ENCODE peak calls at places on chromosomes 11 and 22, in five cellular contexts. One of them, this sample, is unnamed.

GRCh38 chr11:30605036-30605435 is 18.9 kb upstream of the MPPED2 start:
- DNase-seq in neuronal stem cell: no peak
- DNase-seq in H9: no peak
- DNase-seq in H1: no peak
- DNase-seq in mesenchymal stem cell: no peak
- DNase-seq in this sample: no peak

GRCh38 chr22:32706149-32706548 is 95.4 kb upstream of the TIMP3 start:
- DNase-seq in neuronal stem cell: no peak
- DNase-seq in H9: no peak
- DNase-seq in H1: no peak
- DNase-seq in mesenchymal stem cell: peak
- DNase-seq in this sample: peak

GRCh38 chr11:122105009-122105828 is 10.8 kb downstream of the BLID start:
- DNase-seq in neuronal stem cell: no peak
- DNase-seq in H9: peak
- DNase-seq in H1: no peak
- DNase-seq in mesenchymal stem cell: no peak
- DNase-seq in this sample: no peak

GRCh38 chr22:43152355-43153071 is 1.2 kb downstream of the TSPO start:
- DNase-seq in neuronal stem cell: no peak
- DNase-seq in H9: no peak
- DNase-seq in H1: no peak
- DNase-seq in mesenchymal stem cell: peak
- DNase-seq in this sample: no peak

GRCh38 chr11:35237860-35238715 is 99.1 kb downstream of the CD44 start:
- DNase-seq in neuronal stem cell: peak
- DNase-seq in H9: peak
- DNase-seq in H1: peak
- DNase-seq in mesenchymal stem cell: no peak
- DNase-seq in this sample: peak

GRCh38 chr11:128802358-128802981 is 64.6 kb downstream of the KCNJ1 start:
- DNase-seq in neuronal stem cell: peak
- DNase-seq in H9: peak
- DNase-seq in H1: no peak
- DNase-seq in mesenchymal stem cell: peak
- DNase-seq in this sample: peak

GRCh38 chr22:49765951-49766350 is 61.7 kb downstream of the BRD1 start:
- DNase-seq in neuronal stem cell: no peak
- DNase-seq in H9: no peak
- DNase-seq in H1: no peak
- DNase-seq in mesenchymal stem cell: no peak
- DNase-seq in this sample: no peak

GRCh38 chr11:71140206-71140919 is 112.0 kb downstream of the SHANK2 start:
- DNase-seq in neuronal stem cell: no peak
- DNase-seq in H9: no peak
- DNase-seq in H1: no peak
- DNase-seq in mesenchymal stem cell: no peak
- DNase-seq in this sample: no peak

GRCh38 chr11:94769897-94770296 is 1.7 kb downstream of the AMOTL1 start:
- DNase-seq in neuronal stem cell: no peak
- DNase-seq in H9: no peak
- DNase-seq in H1: no peak
- DNase-seq in mesenchymal stem cell: no peak
- DNase-seq in this sample: no peak

GRCh38 chr11:80096736-80097135 is 655.9 kb upstream of the TENM4 start:
- DNase-seq in neuronal stem cell: no peak
- DNase-seq in H9: no peak
- DNase-seq in H1: no peak
- DNase-seq in mesenchymal stem cell: peak
- DNase-seq in this sample: no peak

GRCh38 chr11:66143264-66143566 is 73.1 kb downstream of the PACS1 start:
- DNase-seq in neuronal stem cell: no peak
- DNase-seq in H9: no peak
- DNase-seq in H1: no peak
- DNase-seq in mesenchymal stem cell: no peak
- DNase-seq in this sample: no peak

GRCh38 chr11:86673872-86674750 is 1.7 kb upstream of the ME3 start:
- DNase-seq in neuronal stem cell: no peak
- DNase-seq in H9: no peak
- DNase-seq in H1: no peak
- DNase-seq in mesenchymal stem cell: no peak
- DNase-seq in this sample: no peak

GRCh38 chr22:38461057-38461413 is 6.0 kb upstream of the KCNJ4 start:
- DNase-seq in neuronal stem cell: no peak
- DNase-seq in H9: no peak
- DNase-seq in H1: no peak
- DNase-seq in mesenchymal stem cell: no peak
- DNase-seq in this sample: no peak

GRCh38 chr11:128311742-128312719 is 275.3 kb downstream of the ETS1 start:
- DNase-seq in neuronal stem cell: no peak
- DNase-seq in H9: no peak
- DNase-seq in H1: no peak
- DNase-seq in mesenchymal stem cell: no peak
- DNase-seq in this sample: no peak

GRCh38 chr11:127000291-127000968 is at the start of gene KIRREL3:
- DNase-seq in neuronal stem cell: no peak
- DNase-seq in H9: peak
- DNase-seq in H1: no peak
- DNase-seq in mesenchymal stem cell: peak
- DNase-seq in this sample: peak

GRCh38 chr11:18322818-18323570 is 627 bp downstream of the GTF2H1 start:
- DNase-seq in neuronal stem cell: no peak
- DNase-seq in H9: no peak
- DNase-seq in H1: no peak
- DNase-seq in mesenchymal stem cell: no peak
- DNase-seq in this sample: no peak

GRCh38 chr22:19943665-19944026 is 2.0 kb upstream of the TXNRD2 start:
- DNase-seq in neuronal stem cell: no peak
- DNase-seq in H9: peak
- DNase-seq in H1: no peak
- DNase-seq in mesenchymal stem cell: peak
- DNase-seq in this sample: no peak

GRCh38 chr11:42410251-42410956 is 901.4 kb upstream of the API5 start:
- DNase-seq in neuronal stem cell: no peak
- DNase-seq in H9: no peak
- DNase-seq in H1: no peak
- DNase-seq in mesenchymal stem cell: no peak
- DNase-seq in this sample: no peak

GRCh38 chr22:28019360-28019759 is 100.3 kb upstream of the PITPNB start:
- DNase-seq in neuronal stem cell: no peak
- DNase-seq in H9: no peak
- DNase-seq in H1: no peak
- DNase-seq in mesenchymal stem cell: no peak
- DNase-seq in this sample: no peak

GRCh38 chr11:61294717-61295595 is at the start of gene VWCE:
- DNase-seq in neuronal stem cell: peak
- DNase-seq in H9: peak
- DNase-seq in H1: peak
- DNase-seq in mesenchymal stem cell: peak
- DNase-seq in this sample: peak

GRCh38 chr11:128903248-128904041 is 12.3 kb downstream of the KCNJ5 start:
- DNase-seq in neuronal stem cell: no peak
- DNase-seq in H9: peak
- DNase-seq in H1: no peak
- DNase-seq in mesenchymal stem cell: no peak
- DNase-seq in this sample: peak

GRCh38 chr11:108912587-108912986 is 247.7 kb downstream of the DDX10 start:
- DNase-seq in neuronal stem cell: no peak
- DNase-seq in H9: no peak
- DNase-seq in H1: no peak
- DNase-seq in mesenchymal stem cell: peak
- DNase-seq in this sample: peak

GRCh38 chr11:130776044-130776390 is 140.3 kb downstream of the SNX19 start:
- DNase-seq in neuronal stem cell: no peak
- DNase-seq in H9: no peak
- DNase-seq in H1: no peak
- DNase-seq in mesenchymal stem cell: no peak
- DNase-seq in this sample: no peak

GRCh38 chr11:64864473-64865285 is 13.7 kb downstream of the EHD1 start:
- DNase-seq in neuronal stem cell: no peak
- DNase-seq in H9: no peak
- DNase-seq in H1: no peak
- DNase-seq in mesenchymal stem cell: peak
- DNase-seq in this sample: peak

GRCh38 chr22:35397095-35397904 is 2.6 kb upstream of the MCM5 start:
- DNase-seq in neuronal stem cell: no peak
- DNase-seq in H9: no peak
- DNase-seq in H1: no peak
- DNase-seq in mesenchymal stem cell: peak
- DNase-seq in this sample: peak

GRCh38 chr11:77705195-77705876 is 67.7 kb upstream of the CLNS1A start:
- DNase-seq in neuronal stem cell: no peak
- DNase-seq in H9: no peak
- DNase-seq in H1: no peak
- DNase-seq in mesenchymal stem cell: peak
- DNase-seq in this sample: peak

GRCh38 chr11:63917685-63918523 is 940 bp upstream of the RCOR2 start:
- DNase-seq in neuronal stem cell: peak
- DNase-seq in H9: peak
- DNase-seq in H1: no peak
- DNase-seq in mesenchymal stem cell: peak
- DNase-seq in this sample: peak

GRCh38 chr11:12235945-12236743 is 125.8 kb downstream of the MICAL2 start:
- DNase-seq in neuronal stem cell: peak
- DNase-seq in H9: no peak
- DNase-seq in H1: no peak
- DNase-seq in mesenchymal stem cell: peak
- DNase-seq in this sample: no peak

GRCh38 chr11:13137778-13138400 is 128.8 kb downstream of the RASSF10 start:
- DNase-seq in neuronal stem cell: no peak
- DNase-seq in H9: no peak
- DNase-seq in H1: no peak
- DNase-seq in mesenchymal stem cell: no peak
- DNase-seq in this sample: peak

GRCh38 chr22:47996446-47996857 is 1234.0 kb downstream of the TBC1D22A start:
- DNase-seq in neuronal stem cell: no peak
- DNase-seq in H9: no peak
- DNase-seq in H1: no peak
- DNase-seq in mesenchymal stem cell: no peak
- DNase-seq in this sample: no peak

GRCh38 chr11:12598330-12599256 is 75.6 kb upstream of the TEAD1 start:
- DNase-seq in neuronal stem cell: no peak
- DNase-seq in H9: no peak
- DNase-seq in H1: no peak
- DNase-seq in mesenchymal stem cell: peak
- DNase-seq in this sample: no peak

GRCh38 chr22:37243402-37244113 is 511 bp downstream of the RAC2 start:
- DNase-seq in neuronal stem cell: no peak
- DNase-seq in H9: no peak
- DNase-seq in H1: no peak
- DNase-seq in mesenchymal stem cell: no peak
- DNase-seq in this sample: no peak
- H4K8ac ChIP-seq in neuronal stem cell: no peak
- H4K8ac ChIP-seq in H9: no peak
- H4K8ac ChIP-seq in H1: peak
- H4K8ac ChIP-seq in mesenchymal stem cell: peak
- H4K8ac ChIP-seq in this sample: peak

GRCh38 chr11:28077524-28077923 is 30.4 kb downstream of the KIF18A start:
- DNase-seq in neuronal stem cell: no peak
- DNase-seq in H9: no peak
- DNase-seq in H1: no peak
- DNase-seq in mesenchymal stem cell: no peak
- DNase-seq in this sample: no peak
- H3K18ac ChIP-seq in neuronal stem cell: no peak
- H3K18ac ChIP-seq in H9: no peak
- H3K18ac ChIP-seq in H1: no peak
- H3K18ac ChIP-seq in mesenchymal stem cell: no peak
- H3K18ac ChIP-seq in this sample: no peak

DNA sequence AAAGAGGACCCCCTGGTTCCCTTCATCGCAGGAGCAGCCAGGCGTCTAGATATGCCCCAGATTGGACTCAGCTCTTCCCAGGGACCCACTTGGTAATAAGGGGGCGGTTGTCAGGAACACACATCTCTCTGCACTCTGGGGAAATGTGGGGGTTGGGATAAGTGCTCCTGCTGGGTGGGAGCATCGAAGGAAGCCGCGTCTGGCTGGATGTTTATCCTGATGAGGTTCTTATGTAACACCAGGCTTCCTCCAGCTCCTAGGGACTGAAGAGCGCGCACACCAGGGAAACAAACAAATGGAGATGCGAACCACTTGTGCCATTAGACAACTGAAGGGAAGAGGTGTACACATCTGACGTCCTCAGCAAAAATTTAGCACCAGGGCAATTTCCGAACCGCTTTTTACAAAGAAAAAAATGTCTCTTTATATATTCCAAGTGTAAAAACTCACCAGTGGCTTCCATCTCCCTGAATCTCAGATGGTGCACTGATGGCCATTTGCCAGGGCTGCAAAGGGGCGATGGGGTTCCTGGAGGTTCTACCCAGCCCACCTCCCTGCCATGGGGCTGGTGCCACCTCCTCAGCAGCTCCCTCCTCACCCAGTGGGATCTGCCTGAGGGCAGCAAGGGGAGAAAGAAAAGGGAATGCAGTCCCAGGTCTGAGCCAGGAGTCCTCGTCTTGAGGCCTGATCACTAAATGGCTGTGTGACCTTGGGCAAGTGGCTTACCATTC is 89.4 kb downstream of the PKNOX2 start:
- DNase-seq in neuronal stem cell: no peak
- DNase-seq in H9: no peak
- DNase-seq in H1: no peak
- DNase-seq in mesenchymal stem cell: peak
- DNase-seq in this sample: no peak
- H2BK12ac ChIP-seq in neuronal stem cell: no peak
- H2BK12ac ChIP-seq in H9: no peak
- H2BK12ac ChIP-seq in H1: no peak
- H2BK12ac ChIP-seq in mesenchymal stem cell: no peak
- H2BK12ac ChIP-seq in this sample: no peak

GRCh38 chr11:37108436-37109204 is 510.6 kb upstream of the RAG2 start:
- DNase-seq in neuronal stem cell: no peak
- DNase-seq in H9: no peak
- DNase-seq in H1: no peak
- DNase-seq in mesenchymal stem cell: no peak
- DNase-seq in this sample: no peak

GRCh38 chr11:37105456-37105855 is 507.4 kb upstream of the RAG2 start:
- DNase-seq in neuronal stem cell: no peak
- DNase-seq in H9: no peak
- DNase-seq in H1: no peak
- DNase-seq in mesenchymal stem cell: no peak
- DNase-seq in this sample: no peak

GRCh38 chr11:37110383-37110782 is 512.3 kb upstream of the RAG2 start:
- DNase-seq in neuronal stem cell: no peak
- DNase-seq in H9: no peak
- DNase-seq in H1: no peak
- DNase-seq in mesenchymal stem cell: no peak
- DNase-seq in this sample: no peak

GRCh38 chr11:37107415-37107814 is 509.4 kb upstream of the RAG2 start:
- DNase-seq in neuronal stem cell: no peak
- DNase-seq in H9: no peak
- DNase-seq in H1: no peak
- DNase-seq in mesenchymal stem cell: no peak
- DNase-seq in this sample: no peak

DNA sequence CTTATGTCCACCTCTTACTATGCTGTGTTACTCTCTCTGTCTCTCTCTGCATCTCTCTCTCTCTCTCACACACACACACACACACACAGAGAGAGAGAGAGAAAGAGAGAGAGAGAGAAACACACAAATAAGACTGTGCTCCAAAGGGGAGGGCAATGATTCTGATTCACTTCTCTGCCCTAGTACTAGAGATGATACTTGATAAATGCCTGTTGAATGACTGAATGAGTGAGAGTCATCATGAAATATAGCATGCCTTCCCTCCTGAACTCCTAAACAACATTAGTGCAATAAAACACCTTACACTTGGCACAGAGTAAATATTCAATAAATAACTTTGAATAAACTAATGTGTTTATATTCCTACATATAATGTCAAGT is 511.2 kb upstream of the RAG2 start:
- DNase-seq in neuronal stem cell: no peak
- DNase-seq in H9: no peak
- DNase-seq in H1: no peak
- DNase-seq in mesenchymal stem cell: peak
- DNase-seq in this sample: no peak
- H4K8ac ChIP-seq in neuronal stem cell: no peak
- H4K8ac ChIP-seq in H9: no peak
- H4K8ac ChIP-seq in H1: no peak
- H4K8ac ChIP-seq in mesenchymal stem cell: peak
- H4K8ac ChIP-seq in this sample: peak